ENCODE peak calls at places on chromosomes 12 and 14, in five cellular contexts. One of them, this sample, is unnamed.

GRCh38 chr14:98138666-98139065 is 1133.3 kb downstream of the BCL11B start:
- DNase-seq in lung: peak; percentile 32
- DNase-seq in dorsolateral prefrontal cortex: no peak
- DNase-seq in K562: peak; percentile 9
- DNase-seq in heart right ventricle: no peak
- DNase-seq in this sample: no peak

GRCh38 chr14:68250950-68251765 is 431.6 kb downstream of the RAD51B start:
- DNase-seq in heart right ventricle: no peak
- DNase-seq in K562: no peak
- DNase-seq in dorsolateral prefrontal cortex: no peak
- DNase-seq in lung: no peak
- DNase-seq in this sample: no peak

GRCh38 chr14:68468437-68469207 is 324.2 kb downstream of the ZFP36L1 start:
- DNase-seq in lung: no peak
- DNase-seq in heart right ventricle: no peak
- DNase-seq in dorsolateral prefrontal cortex: no peak
- DNase-seq in K562: no peak
- DNase-seq in this sample: peak; percentile 72

GRCh38 chr12:109736552-109737108 is 23.0 kb downstream of the FAM222A start:
- DNase-seq in K562: peak; percentile 66
- DNase-seq in dorsolateral prefrontal cortex: peak; percentile 53
- DNase-seq in heart right ventricle: no peak
- DNase-seq in lung: no peak
- DNase-seq in this sample: no peak

GRCh38 chr12:121015825-121016766 is at the start of gene C12orf43:
- DNase-seq in dorsolateral prefrontal cortex: peak; percentile 93
- DNase-seq in lung: peak; percentile 94
- DNase-seq in heart right ventricle: peak; percentile 94
- DNase-seq in K562: peak; percentile 96
- DNase-seq in this sample: peak; percentile 50

GRCh38 chr12:79934309-79935020 is 432 bp downstream of the PPP1R12A start:
- DNase-seq in lung: peak; percentile 51
- DNase-seq in heart right ventricle: peak; percentile 58
- DNase-seq in dorsolateral prefrontal cortex: peak; percentile 53
- DNase-seq in K562: peak; percentile 75
- DNase-seq in this sample: no peak

GRCh38 chr12:120429368-120429767 is 8.5 kb upstream of the COX6A1 start:
- DNase-seq in K562: no peak
- DNase-seq in dorsolateral prefrontal cortex: no peak
- DNase-seq in lung: no peak
- DNase-seq in heart right ventricle: no peak
- DNase-seq in this sample: no peak

GRCh38 chr12:5200276-5201087 is 156.8 kb downstream of the KCNA5 start:
- DNase-seq in dorsolateral prefrontal cortex: no peak
- DNase-seq in lung: no peak
- DNase-seq in heart right ventricle: peak; percentile 33
- DNase-seq in K562: peak; percentile 61
- DNase-seq in this sample: no peak

GRCh38 chr12:91367234-91367849 is 184.7 kb upstream of the DCN start:
- DNase-seq in K562: peak; percentile 36
- DNase-seq in lung: no peak
- DNase-seq in heart right ventricle: no peak
- DNase-seq in dorsolateral prefrontal cortex: no peak
- DNase-seq in this sample: no peak

GRCh38 chr14:22560638-22561365 is 28.2 kb downstream of the DAD1 start:
- DNase-seq in heart right ventricle: no peak
- DNase-seq in K562: peak; percentile 73
- DNase-seq in dorsolateral prefrontal cortex: no peak
- DNase-seq in lung: peak; percentile 52
- DNase-seq in this sample: no peak

GRCh38 chr12:4779749-4780148 is 59.5 kb downstream of the GALNT8 start:
- DNase-seq in heart right ventricle: no peak
- DNase-seq in K562: no peak
- DNase-seq in dorsolateral prefrontal cortex: no peak
- DNase-seq in lung: no peak
- DNase-seq in this sample: no peak

GRCh38 chr12:18799561-18799960 is 61.6 kb downstream of the CAPZA3 start:
- DNase-seq in dorsolateral prefrontal cortex: no peak
- DNase-seq in K562: no peak
- DNase-seq in heart right ventricle: no peak
- DNase-seq in lung: no peak
- DNase-seq in this sample: no peak

GRCh38 chr14:94321421-94322271 is 1.5 kb downstream of the SERPINA6 start:
- DNase-seq in lung: no peak
- DNase-seq in dorsolateral prefrontal cortex: no peak
- DNase-seq in K562: no peak
- DNase-seq in heart right ventricle: no peak
- DNase-seq in this sample: no peak

GRCh38 chr12:2677142-2677880 is 117.5 kb upstream of the FKBP4 start:
- DNase-seq in K562: no peak
- DNase-seq in lung: no peak
- DNase-seq in dorsolateral prefrontal cortex: no peak
- DNase-seq in heart right ventricle: no peak
- DNase-seq in this sample: no peak

GRCh38 chr14:77307099-77307496 is 13.6 kb downstream of the POMT2 start:
- DNase-seq in heart right ventricle: no peak
- DNase-seq in lung: no peak
- DNase-seq in dorsolateral prefrontal cortex: peak; percentile 79
- DNase-seq in K562: no peak
- DNase-seq in this sample: no peak

GRCh38 chr12:120388711-120389431 is 19.9 kb upstream of the MSI1 start:
- DNase-seq in dorsolateral prefrontal cortex: no peak
- DNase-seq in K562: no peak
- DNase-seq in lung: no peak
- DNase-seq in heart right ventricle: no peak
- DNase-seq in this sample: no peak

GRCh38 chr14:54854181-54854580 is 48.4 kb downstream of the GCH1 start:
- DNase-seq in K562: no peak
- DNase-seq in heart right ventricle: no peak
- DNase-seq in lung: no peak
- DNase-seq in dorsolateral prefrontal cortex: no peak
- DNase-seq in this sample: no peak

GRCh38 chr14:55245657-55246268 is 25.5 kb upstream of the FBXO34 start:
- DNase-seq in lung: no peak
- DNase-seq in dorsolateral prefrontal cortex: no peak
- DNase-seq in K562: peak; percentile 32
- DNase-seq in heart right ventricle: no peak
- DNase-seq in this sample: no peak

GRCh38 chr14:105879867-105880561 is 353.6 kb downstream of the TMEM121 start:
- DNase-seq in dorsolateral prefrontal cortex: peak; percentile 40
- DNase-seq in K562: no peak
- DNase-seq in lung: no peak
- DNase-seq in heart right ventricle: no peak
- DNase-seq in this sample: no peak

GRCh38 chr14:68231832-68232642 is 412.5 kb downstream of the RAD51B start:
- DNase-seq in K562: no peak
- DNase-seq in lung: no peak
- DNase-seq in dorsolateral prefrontal cortex: no peak
- DNase-seq in heart right ventricle: no peak
- DNase-seq in this sample: no peak

GRCh38 chr12:51847830-51848727 is at the start of gene FIGNL2:
- DNase-seq in lung: no peak
- DNase-seq in K562: peak; percentile 25
- DNase-seq in dorsolateral prefrontal cortex: no peak
- DNase-seq in heart right ventricle: peak; percentile 46
- DNase-seq in this sample: no peak

GRCh38 chr14:56979961-56980360 is 169.7 kb upstream of the OTX2 start:
- DNase-seq in dorsolateral prefrontal cortex: no peak
- DNase-seq in K562: no peak
- DNase-seq in lung: no peak
- DNase-seq in heart right ventricle: no peak
- DNase-seq in this sample: no peak

GRCh38 chr12:124786065-124786964 is 77.3 kb downstream of the SCARB1 start:
- DNase-seq in dorsolateral prefrontal cortex: peak; percentile 89
- DNase-seq in K562: no peak
- DNase-seq in lung: peak; percentile 93
- DNase-seq in heart right ventricle: peak; percentile 89
- DNase-seq in this sample: peak; percentile 29

GRCh38 chr12:81520064-81520945 is 238.8 kb downstream of the PPFIA2 start:
- DNase-seq in lung: no peak
- DNase-seq in dorsolateral prefrontal cortex: no peak
- DNase-seq in heart right ventricle: no peak
- DNase-seq in K562: no peak
- DNase-seq in this sample: no peak

GRCh38 chr12:132094269-132094891 is 49.7 kb downstream of the DDX51 start:
- DNase-seq in dorsolateral prefrontal cortex: no peak
- DNase-seq in heart right ventricle: no peak
- DNase-seq in lung: no peak
- DNase-seq in K562: no peak
- DNase-seq in this sample: no peak

GRCh38 chr14:45091696-45092095 is 7.8 kb downstream of the PRPF39 start:
- DNase-seq in K562: no peak
- DNase-seq in heart right ventricle: no peak
- DNase-seq in lung: no peak
- DNase-seq in dorsolateral prefrontal cortex: no peak
- DNase-seq in this sample: no peak

GRCh38 chr12:62859203-62859799 is 75.6 kb downstream of the PPM1H start:
- DNase-seq in dorsolateral prefrontal cortex: no peak
- DNase-seq in K562: no peak
- DNase-seq in heart right ventricle: no peak
- DNase-seq in lung: no peak
- DNase-seq in this sample: no peak

GRCh38 chr12:111304642-111305071 is 64.2 kb downstream of the PHETA1 start:
- DNase-seq in lung: no peak
- DNase-seq in K562: peak; percentile 66
- DNase-seq in heart right ventricle: no peak
- DNase-seq in dorsolateral prefrontal cortex: no peak
- DNase-seq in this sample: no peak

GRCh38 chr14:104681689-104682074 is 7.7 kb upstream of the INF2 start:
- DNase-seq in heart right ventricle: peak; percentile 96
- DNase-seq in lung: peak; percentile 84
- DNase-seq in dorsolateral prefrontal cortex: peak; percentile 84
- DNase-seq in K562: no peak
- DNase-seq in this sample: no peak

GRCh38 chr12:124906606-124907261 is 7.7 kb downstream of the UBC start:
- DNase-seq in lung: peak; percentile 93
- DNase-seq in K562: peak; percentile 94
- DNase-seq in heart right ventricle: peak; percentile 93
- DNase-seq in dorsolateral prefrontal cortex: peak; percentile 77
- DNase-seq in this sample: peak; percentile 76

GRCh38 chr14:92898732-92899131 is 24.2 kb upstream of the CHGA start:
- DNase-seq in heart right ventricle: no peak
- DNase-seq in K562: no peak
- DNase-seq in lung: no peak
- DNase-seq in dorsolateral prefrontal cortex: no peak
- DNase-seq in this sample: no peak

GRCh38 chr12:113233967-113234366 is 12.7 kb downstream of the TPCN1 start:
- DNase-seq in K562: no peak
- DNase-seq in lung: no peak
- DNase-seq in dorsolateral prefrontal cortex: no peak
- DNase-seq in heart right ventricle: no peak
- DNase-seq in this sample: no peak

GRCh38 chr14:74698894-74699293 is 14.0 kb downstream of the AREL1 start:
- DNase-seq in lung: no peak
- DNase-seq in dorsolateral prefrontal cortex: no peak
- DNase-seq in K562: no peak
- DNase-seq in heart right ventricle: no peak
- DNase-seq in this sample: peak; percentile 73
- H3K27ac ChIP-seq in lung: no peak overlapping the region
- H3K27ac ChIP-seq in dorsolateral prefrontal cortex: no peak overlapping the region
- H3K27ac ChIP-seq in K562: no peak overlapping the region
- H3K27ac ChIP-seq in heart right ventricle: peak overlapping the region; percentile 63
- H3K27ac ChIP-seq in this sample: peak overlapping the region; percentile 59

DNA sequence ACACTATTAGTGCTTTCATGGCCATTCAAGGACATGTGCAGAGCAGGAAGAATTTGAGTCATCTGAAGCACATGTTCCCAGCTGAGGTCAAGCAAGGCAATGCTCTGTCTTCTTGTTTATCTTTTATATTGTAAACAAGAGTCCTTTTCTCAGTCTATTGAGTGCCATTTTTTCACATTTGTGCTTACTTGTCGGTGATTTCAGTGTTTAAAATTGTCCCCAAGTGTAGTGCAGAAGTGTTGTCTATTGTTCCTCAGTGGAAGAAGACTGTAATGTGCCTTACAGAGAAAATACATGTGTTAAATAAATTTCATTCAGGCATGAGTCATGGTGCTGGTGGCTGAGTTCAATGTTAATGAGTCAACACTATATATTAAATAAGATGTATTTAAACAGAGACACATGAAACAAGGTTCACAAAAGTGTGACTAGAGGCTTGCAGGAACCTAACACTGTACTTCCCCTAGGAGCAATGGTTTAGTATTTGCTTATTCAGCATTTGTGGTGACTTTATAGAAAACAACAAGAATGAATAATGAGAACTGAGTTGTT is 391.1 kb downstream of the LRIG3 start:
- DNase-seq in K562: no peak
- DNase-seq in lung: no peak
- DNase-seq in heart right ventricle: no peak
- DNase-seq in dorsolateral prefrontal cortex: no peak
- DNase-seq in this sample: peak; percentile 71
- H3K27ac ChIP-seq in K562: no peak overlapping the region
- H3K27ac ChIP-seq in lung: no peak overlapping the region
- H3K27ac ChIP-seq in heart right ventricle: no peak overlapping the region
- H3K27ac ChIP-seq in dorsolateral prefrontal cortex: no peak overlapping the region
- H3K27ac ChIP-seq in this sample: peak overlapping the region; percentile 65

GRCh38 chr12:76410371-76410770 is 62.2 kb upstream of the BBS10 start:
- DNase-seq in heart right ventricle: no peak
- DNase-seq in lung: no peak
- DNase-seq in K562: no peak
- DNase-seq in dorsolateral prefrontal cortex: no peak
- DNase-seq in this sample: no peak
- H3K27ac ChIP-seq in heart right ventricle: no peak overlapping the region
- H3K27ac ChIP-seq in lung: no peak overlapping the region
- H3K27ac ChIP-seq in K562: no peak overlapping the region
- H3K27ac ChIP-seq in dorsolateral prefrontal cortex: no peak overlapping the region
- H3K27ac ChIP-seq in this sample: no peak overlapping the region

DNA sequence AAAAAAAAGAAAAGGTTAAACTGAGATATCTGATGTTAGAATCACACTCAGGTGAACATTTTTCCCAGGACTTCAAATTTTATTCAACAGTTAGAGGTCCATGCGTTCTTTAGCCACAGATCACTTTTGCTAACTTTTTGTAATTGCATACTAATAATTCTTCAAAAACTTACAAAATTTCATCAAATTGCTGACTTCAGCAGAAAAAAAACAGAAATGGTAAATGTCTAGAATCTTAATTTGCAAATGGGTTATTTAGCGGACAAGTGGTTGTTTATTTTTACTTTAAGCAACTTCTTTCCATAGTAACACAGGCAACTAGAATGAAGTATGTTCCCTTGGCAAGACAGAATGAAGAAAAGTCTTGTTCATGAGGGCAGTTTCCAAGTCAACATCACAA is 62.5 kb upstream of the SOX5 start:
- DNase-seq in dorsolateral prefrontal cortex: no peak
- DNase-seq in heart right ventricle: no peak
- DNase-seq in lung: no peak
- DNase-seq in K562: no peak
- DNase-seq in this sample: no peak
- H3K27ac ChIP-seq in dorsolateral prefrontal cortex: no peak overlapping the region
- H3K27ac ChIP-seq in heart right ventricle: no peak overlapping the region
- H3K27ac ChIP-seq in lung: no peak overlapping the region
- H3K27ac ChIP-seq in K562: no peak overlapping the region
- H3K27ac ChIP-seq in this sample: no peak overlapping the region

GRCh38 chr14:100304825-100305445 is 1.3 kb downstream of the SLC25A29 start:
- DNase-seq in K562: peak; percentile 57
- DNase-seq in lung: peak; percentile 77
- DNase-seq in heart right ventricle: peak; percentile 59
- DNase-seq in dorsolateral prefrontal cortex: no peak
- DNase-seq in this sample: no peak
- H3K27ac ChIP-seq in K562: no peak overlapping the region
- H3K27ac ChIP-seq in lung: no peak overlapping the region
- H3K27ac ChIP-seq in heart right ventricle: peak overlapping the region; percentile 81
- H3K27ac ChIP-seq in dorsolateral prefrontal cortex: peak overlapping the region; percentile 93
- H3K27ac ChIP-seq in this sample: peak overlapping the region; percentile 5

This sample was measured in epithelial cell of prostate.